ENCODE peak calls at places on chromosomes 12 and 14, in eight cellular contexts. S, P, E, A, B, Y, Z and V are unnamed samples.

GRCh38 chr14:82075566-82075965 is 541.9 kb upstream of the SEL1L start:
- DNase-seq in S (no peak), P (peak), E (peak), A (no peak), B (no peak), Y (no peak), Z (peak), V (no peak)

GRCh38 chr12:67928621-67929369 is 60.5 kb upstream of the IFNG-AS1 start:
- DNase-seq in S (no peak), P (no peak), E (peak), A (no peak), B (no peak), Y (no peak), Z (no peak), V (no peak)

GRCh38 chr12:33296529-33296928 is 143.1 kb downstream of the SYT10 start:
- DNase-seq in S (no peak), P (no peak), E (no peak), A (no peak), B (no peak), Y (no peak), Z (no peak), V (no peak)

GRCh38 chr12:123384994-123385376 is 1.1 kb downstream of the KMT5A start:
- DNase-seq in S (no peak), P (no peak), E (peak), A (no peak), B (no peak), Y (peak), Z (no peak), V (no peak)

GRCh38 chr14:23925523-23926075 is 28.0 kb upstream of the DHRS4 start:
- DNase-seq in S (no peak), P (no peak), E (no peak), A (no peak), B (no peak), Y (no peak), Z (no peak), V (no peak)

GRCh38 chr12:89872922-89873630 is 164.4 kb upstream of the ATP2B1 start:
- DNase-seq in S (no peak), P (no peak), E (no peak), A (no peak), B (no peak), Y (no peak), Z (no peak), V (no peak)

GRCh38 chr12:65889144-65889880 is 65.0 kb downstream of the HMGA2 start:
- DNase-seq in S (no peak), P (no peak), E (no peak), A (no peak), B (no peak), Y (no peak), Z (no peak), V (no peak)

GRCh38 chr14:76386922-76387782 is 11.2 kb downstream of the ESRRB start:
- DNase-seq in S (peak), P (peak), E (peak), A (peak), B (no peak), Y (peak), Z (peak), V (peak)

GRCh38 chr12:120662879-120663278 is 22.5 kb downstream of the CABP1 start:
- DNase-seq in S (no peak), P (no peak), E (no peak), A (no peak), B (no peak), Y (no peak), Z (no peak), V (no peak)

GRCh38 chr14:55556929-55557623 is 22.9 kb upstream of the KTN1 start:
- DNase-seq in S (no peak), P (no peak), E (peak), A (no peak), B (no peak), Y (peak), Z (peak), V (peak)

GRCh38 chr12:89140580-89141236 is 211.6 kb downstream of the DUSP6 start:
- DNase-seq in S (no peak), P (no peak), E (no peak), A (no peak), B (no peak), Y (no peak), Z (no peak), V (no peak)

GRCh38 chr14:73245401-73246325 is 8.4 kb downstream of the PAPLN start:
- DNase-seq in S (no peak), P (no peak), E (peak), A (no peak), B (no peak), Y (no peak), Z (no peak), V (no peak)

GRCh38 chr12:8145754-8146415 is 10.9 kb upstream of the ZNF705A start:
- DNase-seq in S (no peak), P (peak), E (no peak), A (no peak), B (no peak), Y (peak), Z (peak), V (peak)

GRCh38 chr12:7498832-7499231 is 4.7 kb downstream of the CD163 start:
- DNase-seq in S (no peak), P (no peak), E (no peak), A (no peak), B (no peak), Y (peak), Z (peak), V (no peak)

GRCh38 chr14:76908834-76909233 is 82.6 kb downstream of the LRRC74A start:
- DNase-seq in S (peak), P (no peak), E (no peak), A (no peak), B (no peak), Y (no peak), Z (peak), V (peak)

GRCh38 chr14:61602733-61603077 is 92.6 kb upstream of the HIF1A start:
- DNase-seq in S (no peak), P (no peak), E (no peak), A (no peak), B (no peak), Y (no peak), Z (no peak), V (no peak)

GRCh38 chr12:48828841-48829575 is 10.7 kb downstream of the CACNB3 start:
- DNase-seq in S (no peak), P (no peak), E (no peak), A (no peak), B (no peak), Y (no peak), Z (no peak), V (no peak)

GRCh38 chr14:66206554-66206953 is 279.6 kb upstream of the CCDC196 start:
- DNase-seq in S (no peak), P (no peak), E (no peak), A (no peak), B (no peak), Y (no peak), Z (no peak), V (no peak)

GRCh38 chr12:47164730-47165439 is 85.1 kb upstream of the AMIGO2 start:
- DNase-seq in S (no peak), P (no peak), E (no peak), A (no peak), B (no peak), Y (no peak), Z (no peak), V (no peak)

GRCh38 chr12:103269962-103270361 is 225.8 kb downstream of the C12orf42 start:
- DNase-seq in S (no peak), P (no peak), E (peak), A (no peak), B (no peak), Y (no peak), Z (no peak), V (no peak)

GRCh38 chr14:37246427-37246829 is 48.7 kb downstream of the MIPOL1 start:
- DNase-seq in S (no peak), P (no peak), E (peak), A (no peak), B (no peak), Y (no peak), Z (peak), V (peak)

GRCh38 chr14:92665699-92666110 is 82.7 kb downstream of the LGMN start:
- DNase-seq in S (no peak), P (no peak), E (no peak), A (no peak), B (no peak), Y (no peak), Z (no peak), V (no peak)

GRCh38 chr12:121776190-121777098 is 17.0 kb downstream of the RHOF start:
- DNase-seq in S (peak), P (peak), E (no peak), A (peak), B (peak), Y (no peak), Z (peak), V (peak)

GRCh38 chr12:29463198-29463597 is 34.3 kb downstream of the OVCH1 start:
- DNase-seq in S (no peak), P (no peak), E (no peak), A (no peak), B (no peak), Y (no peak), Z (no peak), V (no peak)

GRCh38 chr12:131827961-131828534 is at the start of gene MMP17:
- DNase-seq in S (peak), P (peak), E (no peak), A (no peak), B (no peak), Y (no peak), Z (no peak), V (peak)

GRCh38 chr14:94180655-94181271 is 6.6 kb downstream of the PPP4R4 start:
- DNase-seq in S (no peak), P (no peak), E (peak), A (no peak), B (no peak), Y (peak), Z (peak), V (peak)

GRCh38 chr14:76050797-76051392 is 65.3 kb downstream of the IFT43 start:
- DNase-seq in S (no peak), P (peak), E (peak), A (peak), B (no peak), Y (peak), Z (peak), V (peak)

GRCh38 chr12:122909442-122910288 is 13.7 kb upstream of the VPS37B start:
- DNase-seq in S (no peak), P (peak), E (no peak), A (no peak), B (no peak), Y (no peak), Z (peak), V (peak)

GRCh38 chr14:75158843-75159614 is 17.4 kb downstream of the TMED10 start:
- DNase-seq in S (no peak), P (no peak), E (peak), A (no peak), B (no peak), Y (no peak), Z (no peak), V (no peak)

GRCh38 chr12:111687255-111687654 is 1.4 kb downstream of the ACAD10 start:
- DNase-seq in S (no peak), P (no peak), E (peak), A (no peak), B (no peak), Y (no peak), Z (no peak), V (no peak)

GRCh38 chr14:36091096-36091495 is 85.4 kb downstream of the PTCSC3 start:
- DNase-seq in S (no peak), P (no peak), E (peak), A (no peak), B (no peak), Y (no peak), Z (no peak), V (no peak)